ENCODE peak calls at places on chromosome 4, in nine cellular contexts. One of them, this sample, is unnamed.

GRCh38 chr4:14719053-14719452 is 283.2 kb upstream of the CPEB2 start:
- DNase-seq in amniotic stem cell: no peak
- DNase-seq in activated T-cell treated with anti-CD3 and anti-CD28 coated beads, Interleukin-2, amount 50 U/mL, for 1 hour: no peak
- DNase-seq in nucleus accumbens: no peak
- DNase-seq in right atrium auricular region: no peak
- DNase-seq in KBM-7: no peak
- DNase-seq in mesothelial cell of epicardium: no peak
- DNase-seq in activated CD4-positive, alpha-beta T cell treated with anti-CD3 and anti-CD28 coated beads for 1 hour: no peak
- DNase-seq in activated CD4-positive, CD25-positive, alpha-beta regulatory T cell treated with anti-CD3 and anti-CD28 coated beads, Interleukin-2, amount 50 U/mL, for 72 hours: no peak
- DNase-seq in this sample: no peak

GRCh38 chr4:17810260-17811077 is at the start of the genes DCAF16 and NCAPG:
- DNase-seq in amniotic stem cell: peak; percentile 98
- DNase-seq in activated T-cell treated with anti-CD3 and anti-CD28 coated beads, Interleukin-2, amount 50 U/mL, for 1 hour: peak; percentile 99
- DNase-seq in nucleus accumbens: peak; percentile 88
- DNase-seq in right atrium auricular region: peak; percentile 98
- DNase-seq in KBM-7: peak; percentile 99
- DNase-seq in mesothelial cell of epicardium: peak; percentile 98
- DNase-seq in activated CD4-positive, alpha-beta T cell treated with anti-CD3 and anti-CD28 coated beads for 1 hour: peak; percentile 98
- DNase-seq in activated CD4-positive, CD25-positive, alpha-beta regulatory T cell treated with anti-CD3 and anti-CD28 coated beads, Interleukin-2, amount 50 U/mL, for 72 hours: peak; percentile 99
- DNase-seq in this sample: peak; percentile 99

GRCh38 chr4:149238097-149238496 is 577.5 kb downstream of the IQCM start:
- DNase-seq in amniotic stem cell: no peak
- DNase-seq in activated T-cell treated with anti-CD3 and anti-CD28 coated beads, Interleukin-2, amount 50 U/mL, for 1 hour: no peak
- DNase-seq in nucleus accumbens: no peak
- DNase-seq in right atrium auricular region: no peak
- DNase-seq in KBM-7: no peak
- DNase-seq in mesothelial cell of epicardium: no peak
- DNase-seq in activated CD4-positive, alpha-beta T cell treated with anti-CD3 and anti-CD28 coated beads for 1 hour: no peak
- DNase-seq in activated CD4-positive, CD25-positive, alpha-beta regulatory T cell treated with anti-CD3 and anti-CD28 coated beads, Interleukin-2, amount 50 U/mL, for 72 hours: no peak
- DNase-seq in this sample: no peak

GRCh38 chr4:100146756-100147155 is 43.5 kb downstream of the DDIT4L start:
- DNase-seq in amniotic stem cell: no peak
- DNase-seq in activated T-cell treated with anti-CD3 and anti-CD28 coated beads, Interleukin-2, amount 50 U/mL, for 1 hour: no peak
- DNase-seq in nucleus accumbens: no peak
- DNase-seq in right atrium auricular region: no peak
- DNase-seq in KBM-7: no peak
- DNase-seq in mesothelial cell of epicardium: no peak
- DNase-seq in activated CD4-positive, alpha-beta T cell treated with anti-CD3 and anti-CD28 coated beads for 1 hour: no peak
- DNase-seq in activated CD4-positive, CD25-positive, alpha-beta regulatory T cell treated with anti-CD3 and anti-CD28 coated beads, Interleukin-2, amount 50 U/mL, for 72 hours: no peak
- DNase-seq in this sample: no peak

GRCh38 chr4:106615407-106615945 is 246.9 kb upstream of the GIMD1 start:
- DNase-seq in amniotic stem cell: no peak
- DNase-seq in activated T-cell treated with anti-CD3 and anti-CD28 coated beads, Interleukin-2, amount 50 U/mL, for 1 hour: no peak
- DNase-seq in nucleus accumbens: no peak
- DNase-seq in right atrium auricular region: no peak
- DNase-seq in KBM-7: no peak
- DNase-seq in mesothelial cell of epicardium: no peak
- DNase-seq in activated CD4-positive, alpha-beta T cell treated with anti-CD3 and anti-CD28 coated beads for 1 hour: no peak
- DNase-seq in activated CD4-positive, CD25-positive, alpha-beta regulatory T cell treated with anti-CD3 and anti-CD28 coated beads, Interleukin-2, amount 50 U/mL, for 72 hours: no peak
- DNase-seq in this sample: no peak

GRCh38 chr4:158624889-158625478 is 46.7 kb downstream of the C4orf46 start:
- DNase-seq in amniotic stem cell: peak; percentile 41
- DNase-seq in activated T-cell treated with anti-CD3 and anti-CD28 coated beads, Interleukin-2, amount 50 U/mL, for 1 hour: no peak
- DNase-seq in nucleus accumbens: no peak
- DNase-seq in right atrium auricular region: no peak
- DNase-seq in KBM-7: peak; percentile 46
- DNase-seq in mesothelial cell of epicardium: no peak
- DNase-seq in activated CD4-positive, alpha-beta T cell treated with anti-CD3 and anti-CD28 coated beads for 1 hour: no peak
- DNase-seq in activated CD4-positive, CD25-positive, alpha-beta regulatory T cell treated with anti-CD3 and anti-CD28 coated beads, Interleukin-2, amount 50 U/mL, for 72 hours: no peak
- DNase-seq in this sample: peak; percentile 31

GRCh38 chr4:19729873-19730735 is 521.6 kb upstream of the SLIT2 start:
- DNase-seq in amniotic stem cell: no peak
- DNase-seq in activated T-cell treated with anti-CD3 and anti-CD28 coated beads, Interleukin-2, amount 50 U/mL, for 1 hour: no peak
- DNase-seq in nucleus accumbens: no peak
- DNase-seq in right atrium auricular region: no peak
- DNase-seq in KBM-7: peak; percentile 75
- DNase-seq in mesothelial cell of epicardium: no peak
- DNase-seq in activated CD4-positive, alpha-beta T cell treated with anti-CD3 and anti-CD28 coated beads for 1 hour: no peak
- DNase-seq in activated CD4-positive, CD25-positive, alpha-beta regulatory T cell treated with anti-CD3 and anti-CD28 coated beads, Interleukin-2, amount 50 U/mL, for 72 hours: no peak
- DNase-seq in this sample: no peak

GRCh38 chr4:123418486-123418931 is 21.9 kb downstream of the SPRY1 start:
- DNase-seq in amniotic stem cell: peak; percentile 57
- DNase-seq in activated T-cell treated with anti-CD3 and anti-CD28 coated beads, Interleukin-2, amount 50 U/mL, for 1 hour: no peak
- DNase-seq in nucleus accumbens: no peak
- DNase-seq in right atrium auricular region: no peak
- DNase-seq in KBM-7: peak; percentile 85
- DNase-seq in mesothelial cell of epicardium: no peak
- DNase-seq in activated CD4-positive, alpha-beta T cell treated with anti-CD3 and anti-CD28 coated beads for 1 hour: no peak
- DNase-seq in activated CD4-positive, CD25-positive, alpha-beta regulatory T cell treated with anti-CD3 and anti-CD28 coated beads, Interleukin-2, amount 50 U/mL, for 72 hours: no peak
- DNase-seq in this sample: no peak

GRCh38 chr4:1503583-1504471 is 97.6 kb upstream of the NKX1-1 start:
- DNase-seq in amniotic stem cell: no peak
- DNase-seq in activated T-cell treated with anti-CD3 and anti-CD28 coated beads, Interleukin-2, amount 50 U/mL, for 1 hour: peak; percentile 11
- DNase-seq in nucleus accumbens: no peak
- DNase-seq in right atrium auricular region: no peak
- DNase-seq in KBM-7: no peak
- DNase-seq in mesothelial cell of epicardium: peak; percentile 10
- DNase-seq in activated CD4-positive, alpha-beta T cell treated with anti-CD3 and anti-CD28 coated beads for 1 hour: no peak
- DNase-seq in activated CD4-positive, CD25-positive, alpha-beta regulatory T cell treated with anti-CD3 and anti-CD28 coated beads, Interleukin-2, amount 50 U/mL, for 72 hours: peak; percentile 28
- DNase-seq in this sample: no peak

GRCh38 chr4:114286275-114286674 is 306.8 kb upstream of the ARSJ start:
- DNase-seq in amniotic stem cell: peak; percentile 39
- DNase-seq in activated T-cell treated with anti-CD3 and anti-CD28 coated beads, Interleukin-2, amount 50 U/mL, for 1 hour: no peak
- DNase-seq in nucleus accumbens: no peak
- DNase-seq in right atrium auricular region: no peak
- DNase-seq in KBM-7: no peak
- DNase-seq in mesothelial cell of epicardium: no peak
- DNase-seq in activated CD4-positive, alpha-beta T cell treated with anti-CD3 and anti-CD28 coated beads for 1 hour: no peak
- DNase-seq in activated CD4-positive, CD25-positive, alpha-beta regulatory T cell treated with anti-CD3 and anti-CD28 coated beads, Interleukin-2, amount 50 U/mL, for 72 hours: no peak
- DNase-seq in this sample: no peak

GRCh38 chr4:13368262-13368661 is 115.9 kb downstream of the RAB28 start:
- DNase-seq in amniotic stem cell: no peak
- DNase-seq in activated T-cell treated with anti-CD3 and anti-CD28 coated beads, Interleukin-2, amount 50 U/mL, for 1 hour: no peak
- DNase-seq in nucleus accumbens: no peak
- DNase-seq in right atrium auricular region: no peak
- DNase-seq in KBM-7: no peak
- DNase-seq in mesothelial cell of epicardium: no peak
- DNase-seq in activated CD4-positive, alpha-beta T cell treated with anti-CD3 and anti-CD28 coated beads for 1 hour: no peak
- DNase-seq in activated CD4-positive, CD25-positive, alpha-beta regulatory T cell treated with anti-CD3 and anti-CD28 coated beads, Interleukin-2, amount 50 U/mL, for 72 hours: no peak
- DNase-seq in this sample: no peak

GRCh38 chr4:147639388-147639787 is 22.2 kb downstream of the TMEM184C start:
- DNase-seq in amniotic stem cell: no peak
- DNase-seq in activated T-cell treated with anti-CD3 and anti-CD28 coated beads, Interleukin-2, amount 50 U/mL, for 1 hour: no peak
- DNase-seq in nucleus accumbens: no peak
- DNase-seq in right atrium auricular region: no peak
- DNase-seq in KBM-7: no peak
- DNase-seq in mesothelial cell of epicardium: no peak
- DNase-seq in activated CD4-positive, alpha-beta T cell treated with anti-CD3 and anti-CD28 coated beads for 1 hour: no peak
- DNase-seq in activated CD4-positive, CD25-positive, alpha-beta regulatory T cell treated with anti-CD3 and anti-CD28 coated beads, Interleukin-2, amount 50 U/mL, for 72 hours: no peak
- DNase-seq in this sample: no peak

GRCh38 chr4:73224886-73225285 is 33.7 kb downstream of the ANKRD17 start:
- DNase-seq in amniotic stem cell: no peak
- DNase-seq in activated T-cell treated with anti-CD3 and anti-CD28 coated beads, Interleukin-2, amount 50 U/mL, for 1 hour: no peak
- DNase-seq in nucleus accumbens: no peak
- DNase-seq in right atrium auricular region: no peak
- DNase-seq in KBM-7: no peak
- DNase-seq in mesothelial cell of epicardium: no peak
- DNase-seq in activated CD4-positive, alpha-beta T cell treated with anti-CD3 and anti-CD28 coated beads for 1 hour: no peak
- DNase-seq in activated CD4-positive, CD25-positive, alpha-beta regulatory T cell treated with anti-CD3 and anti-CD28 coated beads, Interleukin-2, amount 50 U/mL, for 72 hours: no peak
- DNase-seq in this sample: no peak

GRCh38 chr4:142238589-142238988 is 602.2 kb downstream of the IL15 start:
- DNase-seq in amniotic stem cell: peak; percentile 5
- DNase-seq in activated T-cell treated with anti-CD3 and anti-CD28 coated beads, Interleukin-2, amount 50 U/mL, for 1 hour: no peak
- DNase-seq in nucleus accumbens: no peak
- DNase-seq in right atrium auricular region: no peak
- DNase-seq in KBM-7: no peak
- DNase-seq in mesothelial cell of epicardium: no peak
- DNase-seq in activated CD4-positive, alpha-beta T cell treated with anti-CD3 and anti-CD28 coated beads for 1 hour: no peak
- DNase-seq in activated CD4-positive, CD25-positive, alpha-beta regulatory T cell treated with anti-CD3 and anti-CD28 coated beads, Interleukin-2, amount 50 U/mL, for 72 hours: no peak
- DNase-seq in this sample: no peak

GRCh38 chr4:16952462-16952871 is 54.0 kb upstream of the LDB2 start:
- DNase-seq in amniotic stem cell: no peak
- DNase-seq in activated T-cell treated with anti-CD3 and anti-CD28 coated beads, Interleukin-2, amount 50 U/mL, for 1 hour: no peak
- DNase-seq in nucleus accumbens: no peak
- DNase-seq in right atrium auricular region: no peak
- DNase-seq in KBM-7: no peak
- DNase-seq in mesothelial cell of epicardium: no peak
- DNase-seq in activated CD4-positive, alpha-beta T cell treated with anti-CD3 and anti-CD28 coated beads for 1 hour: no peak
- DNase-seq in activated CD4-positive, CD25-positive, alpha-beta regulatory T cell treated with anti-CD3 and anti-CD28 coated beads, Interleukin-2, amount 50 U/mL, for 72 hours: no peak
- DNase-seq in this sample: no peak

GRCh38 chr4:148515248-148515647 is 73.0 kb upstream of the NR3C2 start:
- DNase-seq in amniotic stem cell: no peak
- DNase-seq in activated T-cell treated with anti-CD3 and anti-CD28 coated beads, Interleukin-2, amount 50 U/mL, for 1 hour: no peak
- DNase-seq in nucleus accumbens: no peak
- DNase-seq in right atrium auricular region: no peak
- DNase-seq in KBM-7: no peak
- DNase-seq in mesothelial cell of epicardium: no peak
- DNase-seq in activated CD4-positive, alpha-beta T cell treated with anti-CD3 and anti-CD28 coated beads for 1 hour: no peak
- DNase-seq in activated CD4-positive, CD25-positive, alpha-beta regulatory T cell treated with anti-CD3 and anti-CD28 coated beads, Interleukin-2, amount 50 U/mL, for 72 hours: no peak
- DNase-seq in this sample: no peak

GRCh38 chr4:89064848-89065247 is 7.9 kb upstream of the FAM13A start:
- DNase-seq in amniotic stem cell: no peak
- DNase-seq in activated T-cell treated with anti-CD3 and anti-CD28 coated beads, Interleukin-2, amount 50 U/mL, for 1 hour: no peak
- DNase-seq in nucleus accumbens: no peak
- DNase-seq in right atrium auricular region: no peak
- DNase-seq in KBM-7: no peak
- DNase-seq in mesothelial cell of epicardium: no peak
- DNase-seq in activated CD4-positive, alpha-beta T cell treated with anti-CD3 and anti-CD28 coated beads for 1 hour: no peak
- DNase-seq in activated CD4-positive, CD25-positive, alpha-beta regulatory T cell treated with anti-CD3 and anti-CD28 coated beads, Interleukin-2, amount 50 U/mL, for 72 hours: no peak
- DNase-seq in this sample: no peak

GRCh38 chr4:61540944-61541343 is 340.8 kb downstream of the ADGRL3 start:
- DNase-seq in amniotic stem cell: no peak
- DNase-seq in activated T-cell treated with anti-CD3 and anti-CD28 coated beads, Interleukin-2, amount 50 U/mL, for 1 hour: no peak
- DNase-seq in nucleus accumbens: no peak
- DNase-seq in right atrium auricular region: no peak
- DNase-seq in KBM-7: no peak
- DNase-seq in mesothelial cell of epicardium: no peak
- DNase-seq in activated CD4-positive, alpha-beta T cell treated with anti-CD3 and anti-CD28 coated beads for 1 hour: no peak
- DNase-seq in activated CD4-positive, CD25-positive, alpha-beta regulatory T cell treated with anti-CD3 and anti-CD28 coated beads, Interleukin-2, amount 50 U/mL, for 72 hours: no peak
- DNase-seq in this sample: no peak

GRCh38 chr4:107863416-107863815 is 38.7 kb downstream of the SGMS2 start:
- DNase-seq in amniotic stem cell: no peak
- DNase-seq in activated T-cell treated with anti-CD3 and anti-CD28 coated beads, Interleukin-2, amount 50 U/mL, for 1 hour: no peak
- DNase-seq in nucleus accumbens: no peak
- DNase-seq in right atrium auricular region: no peak
- DNase-seq in KBM-7: no peak
- DNase-seq in mesothelial cell of epicardium: no peak
- DNase-seq in activated CD4-positive, alpha-beta T cell treated with anti-CD3 and anti-CD28 coated beads for 1 hour: no peak
- DNase-seq in activated CD4-positive, CD25-positive, alpha-beta regulatory T cell treated with anti-CD3 and anti-CD28 coated beads, Interleukin-2, amount 50 U/mL, for 72 hours: no peak
- DNase-seq in this sample: no peak

This sample was measured in T-helper 2 cell.